ENCODE peak calls at places on chromosomes 1 and 21, in four cellular contexts. E is activated gamma-delta T cell, O is globus pallidus, X is heart left ventricle. B is an unnamed sample.
A peak's percentile ranks its signal among the peaks of the same experiment; 100 is the strongest.

GRCh38 chr1:117695796-117696505 is 90.1 kb downstream of the TENT5C start:
- DNase-seq in E (no peak), O (no peak), X (peak; percentile 44), B (no peak)

GRCh38 chr1:106924360-106924759 is 132.1 kb upstream of the PRMT6 start:
- DNase-seq in E (no peak), O (peak; percentile 5), X (no peak), B (no peak)

GRCh38 chr1:14238472-14239059 is 359.9 kb upstream of the KAZN start:
- DNase-seq in E (no peak), O (no peak), X (peak; percentile 10), B (no peak)

GRCh38 chr1:175154595-175155472 is 37.7 kb downstream of the KIAA0040 start:
- DNase-seq in E (no peak), O (peak; percentile 40), X (peak; percentile 67), B (peak; percentile 73)

GRCh38 chr1:32733573-32734321 is 31.2 kb upstream of the SYNC start:
- DNase-seq in E (no peak), O (no peak), X (peak; percentile 65), B (no peak)

GRCh38 chr1:98793136-98793535 is 131.6 kb downstream of the SNX7 start:
- DNase-seq in E (no peak), O (no peak), X (no peak), B (no peak)

GRCh38 chr1:212531267-212531666 is 77.3 kb upstream of the ATF3 start:
- DNase-seq in E (no peak), O (no peak), X (no peak), B (no peak)

GRCh38 chr1:219587817-219588561 is 24.9 kb downstream of the ZC3H11B start:
- DNase-seq in E (no peak), O (peak; percentile 31), X (no peak), B (no peak)

GRCh38 chr1:205672395-205672889 is 7.9 kb downstream of the SLC45A3 start:
- DNase-seq in E (no peak), O (no peak), X (no peak), B (no peak)

GRCh38 chr1:37861151-37861550 is 1.8 kb upstream of the MTF1 start:
- DNase-seq in E (no peak), O (no peak), X (no peak), B (no peak)

GRCh38 chr1:185311589-185312225 is 5.3 kb downstream of the IVNS1ABP start:
- DNase-seq in E (no peak), O (no peak), X (no peak), B (no peak)

GRCh38 chr1:99465176-99465900 is 180.6 kb upstream of the PALMD start:
- DNase-seq in E (no peak), O (no peak), X (no peak), B (peak; percentile 93)

GRCh38 chr1:223670458-223671159 is 5.1 kb upstream of the CAPN8 start:
- DNase-seq in E (no peak), O (no peak), X (no peak), B (peak; percentile 38)

GRCh38 chr21:16838330-16838729 is 674.5 kb upstream of the CXADR start:
- DNase-seq in E (no peak), O (no peak), X (no peak), B (no peak)

GRCh38 chr21:37370152-37371040 is 3.8 kb downstream of the DYRK1A start:
- DNase-seq in E (no peak), O (no peak), X (no peak), B (no peak)

GRCh38 chr1:32454726-32455125 is 10.1 kb upstream of the ZBTB8B start:
- DNase-seq in E (no peak), O (peak; percentile 35), X (no peak), B (no peak)

GRCh38 chr21:44290327-44291077 is 4.8 kb downstream of the AIRE start:
- DNase-seq in E (no peak), O (no peak), X (no peak), B (no peak)

GRCh38 chr21:45295576-45296365 is 8.1 kb upstream of the POFUT2 start:
- DNase-seq in E (no peak), O (no peak), X (peak; percentile 17), B (no peak)

GRCh38 chr1:116737020-116737854 is 17.0 kb upstream of the CD2 start:
- DNase-seq in E (no peak), O (peak; percentile 39), X (peak; percentile 29), B (peak; percentile 53)

GRCh38 chr1:52751589-52752306 is 25.5 kb downstream of the ZYG11B start:
- DNase-seq in E (no peak), O (no peak), X (peak; percentile 30), B (no peak)

B was measured in NCI-H524.